ENCODE peak calls at places on chromosome 14, in seven cellular contexts. One of them, this sample, is unnamed. For H3K4me1, the result is how much of the 10 kb centered on the place peaks cover.

GRCh38 chr14:94773017-94773681 is 3.2 kb upstream of the GSC start:
- DNase-seq in mammary epithelial cell: no peak
- DNase-seq in mesendoderm: peak
- DNase-seq in fibroblast of lung: no peak
- DNase-seq in neural progenitor cell: peak
- DNase-seq in neuronal stem cell: no peak
- DNase-seq in IMR-90: no peak
- DNase-seq in this sample: no peak

GRCh38 chr14:22547309-22547947 is 41.6 kb downstream of the DAD1 start:
- DNase-seq in mesendoderm: no peak
- DNase-seq in IMR-90: no peak
- DNase-seq in neuronal stem cell: no peak
- DNase-seq in mammary epithelial cell: no peak
- DNase-seq in fibroblast of lung: no peak
- DNase-seq in neural progenitor cell: no peak
- DNase-seq in this sample: no peak

GRCh38 chr14:92704821-92705220 is 43.6 kb downstream of the LGMN start:
- DNase-seq in fibroblast of lung: no peak
- DNase-seq in mesendoderm: no peak
- DNase-seq in IMR-90: no peak
- DNase-seq in neuronal stem cell: no peak
- DNase-seq in neural progenitor cell: no peak
- DNase-seq in mammary epithelial cell: no peak
- DNase-seq in this sample: no peak

GRCh38 chr14:58166005-58166983 is 14.3 kb upstream of the ARMH4 start:
- DNase-seq in fibroblast of lung: peak
- DNase-seq in mesendoderm: peak
- DNase-seq in IMR-90: peak
- DNase-seq in neuronal stem cell: peak
- DNase-seq in mammary epithelial cell: peak
- DNase-seq in neural progenitor cell: peak
- DNase-seq in this sample: peak

GRCh38 chr14:68397371-68397779 is 395.5 kb downstream of the ZFP36L1 start:
- DNase-seq in fibroblast of lung: no peak
- DNase-seq in neuronal stem cell: no peak
- DNase-seq in IMR-90: no peak
- DNase-seq in mammary epithelial cell: no peak
- DNase-seq in mesendoderm: peak
- DNase-seq in neural progenitor cell: no peak
- DNase-seq in this sample: no peak

GRCh38 chr14:73455294-73455693 is 3.1 kb downstream of the NUMB start:
- DNase-seq in fibroblast of lung: no peak
- DNase-seq in mammary epithelial cell: no peak
- DNase-seq in mesendoderm: no peak
- DNase-seq in IMR-90: no peak
- DNase-seq in neural progenitor cell: no peak
- DNase-seq in neuronal stem cell: no peak
- DNase-seq in this sample: no peak

GRCh38 chr14:79639638-79640037 is 571.7 kb downstream of the DIO2 start:
- DNase-seq in IMR-90: no peak
- DNase-seq in neuronal stem cell: no peak
- DNase-seq in fibroblast of lung: no peak
- DNase-seq in mesendoderm: no peak
- DNase-seq in mammary epithelial cell: no peak
- DNase-seq in neural progenitor cell: no peak
- DNase-seq in this sample: no peak

GRCh38 chr14:70714055-70714550 is 72.4 kb downstream of the TTC9 start:
- DNase-seq in neuronal stem cell: peak
- DNase-seq in IMR-90: peak
- DNase-seq in mammary epithelial cell: peak
- DNase-seq in fibroblast of lung: peak
- DNase-seq in neural progenitor cell: peak
- DNase-seq in mesendoderm: peak
- DNase-seq in this sample: peak

GRCh38 chr14:70891741-70892140 is 15.5 kb upstream of the PCNX1 start:
- DNase-seq in IMR-90: no peak
- DNase-seq in mammary epithelial cell: no peak
- DNase-seq in fibroblast of lung: no peak
- DNase-seq in neural progenitor cell: no peak
- DNase-seq in mesendoderm: no peak
- DNase-seq in neuronal stem cell: no peak
- DNase-seq in this sample: no peak

GRCh38 chr14:74973003-74973614 is 17.7 kb upstream of the PGF start:
- DNase-seq in IMR-90: peak
- DNase-seq in mammary epithelial cell: no peak
- DNase-seq in mesendoderm: no peak
- DNase-seq in neural progenitor cell: no peak
- DNase-seq in neuronal stem cell: no peak
- DNase-seq in fibroblast of lung: peak
- DNase-seq in this sample: no peak

GRCh38 chr14:30614155-30614554 is 8.0 kb upstream of the SCFD1 start:
- DNase-seq in neural progenitor cell: no peak
- DNase-seq in IMR-90: no peak
- DNase-seq in neuronal stem cell: no peak
- DNase-seq in mammary epithelial cell: no peak
- DNase-seq in fibroblast of lung: no peak
- DNase-seq in mesendoderm: no peak
- DNase-seq in this sample: no peak

GRCh38 chr14:70094631-70095030 is 94.1 kb downstream of the SLC8A3 start:
- DNase-seq in mesendoderm: no peak
- DNase-seq in neuronal stem cell: no peak
- DNase-seq in neural progenitor cell: no peak
- DNase-seq in fibroblast of lung: no peak
- DNase-seq in mammary epithelial cell: no peak
- DNase-seq in IMR-90: no peak
- DNase-seq in this sample: no peak

GRCh38 chr14:29584992-29585391 is 342.7 kb downstream of the PRKD1 start:
- DNase-seq in mammary epithelial cell: no peak
- DNase-seq in mesendoderm: peak
- DNase-seq in IMR-90: peak
- DNase-seq in neuronal stem cell: peak
- DNase-seq in fibroblast of lung: peak
- DNase-seq in neural progenitor cell: peak
- DNase-seq in this sample: peak

GRCh38 chr14:94867931-94868597 is 98.2 kb upstream of the GSC start:
- DNase-seq in mesendoderm: peak
- DNase-seq in neuronal stem cell: no peak
- DNase-seq in fibroblast of lung: peak
- DNase-seq in neural progenitor cell: peak
- DNase-seq in mammary epithelial cell: peak
- DNase-seq in IMR-90: no peak
- DNase-seq in this sample: peak

GRCh38 chr14:90553298-90553920 is 156.6 kb downstream of the CALM1 start:
- DNase-seq in mammary epithelial cell: no peak
- DNase-seq in neuronal stem cell: no peak
- DNase-seq in mesendoderm: peak
- DNase-seq in IMR-90: no peak
- DNase-seq in fibroblast of lung: no peak
- DNase-seq in neural progenitor cell: peak
- DNase-seq in this sample: no peak

GRCh38 chr14:80278293-80279037 is 67.2 kb upstream of the DIO2 start:
- DNase-seq in mesendoderm: no peak
- DNase-seq in mammary epithelial cell: no peak
- DNase-seq in IMR-90: peak
- DNase-seq in neuronal stem cell: no peak
- DNase-seq in neural progenitor cell: no peak
- DNase-seq in fibroblast of lung: peak
- DNase-seq in this sample: peak

DNA sequence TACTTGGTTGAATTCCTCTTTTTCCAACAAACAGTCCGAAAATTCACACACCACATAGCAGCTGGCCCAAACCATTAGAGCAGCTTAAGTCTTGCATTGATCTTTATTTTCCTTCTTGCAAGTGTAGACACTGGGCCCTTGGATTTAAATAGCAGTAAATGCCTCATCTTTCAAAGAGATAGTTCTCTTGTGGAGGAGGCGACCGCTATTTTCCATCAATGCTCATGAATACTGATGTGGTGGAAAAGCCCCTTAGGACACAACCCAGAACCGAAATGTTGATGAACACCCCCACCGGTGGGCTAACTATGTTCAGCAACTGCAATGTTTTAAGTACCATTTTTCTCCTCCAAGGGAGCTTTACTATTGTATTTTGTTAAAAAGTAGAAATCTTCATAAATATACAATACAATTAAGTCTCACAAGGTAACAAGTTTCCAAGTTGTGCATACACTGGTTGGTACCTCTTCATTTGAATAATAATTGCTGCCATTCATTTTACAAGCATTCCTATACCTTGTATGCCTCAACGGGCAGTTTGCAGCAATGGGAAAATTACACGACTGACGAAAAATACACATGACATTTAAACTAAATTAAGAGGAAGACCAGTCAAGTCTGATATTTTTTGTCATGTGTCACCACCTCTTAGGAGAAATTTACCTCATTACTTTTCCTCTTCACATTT is 18.0 kb downstream of the NIN start:
- DNase-seq in mesendoderm: no peak
- DNase-seq in neural progenitor cell: no peak
- DNase-seq in mammary epithelial cell: no peak
- DNase-seq in fibroblast of lung: no peak
- DNase-seq in IMR-90: no peak
- DNase-seq in neuronal stem cell: no peak
- DNase-seq in this sample: no peak
- H3K4me1 ChIP-seq in mesendoderm: under half
- H3K4me1 ChIP-seq in neural progenitor cell: under half
- H3K4me1 ChIP-seq in mammary epithelial cell: under half
- H3K4me1 ChIP-seq in fibroblast of lung: under half
- H3K4me1 ChIP-seq in IMR-90: under half
- H3K4me1 ChIP-seq in neuronal stem cell: under half
- H3K4me1 ChIP-seq in this sample: under half

GRCh38 chr14:99754141-99755067 is 38.8 kb upstream of the EML1 start:
- DNase-seq in fibroblast of lung: peak
- DNase-seq in mesendoderm: no peak
- DNase-seq in mammary epithelial cell: peak
- DNase-seq in neuronal stem cell: no peak
- DNase-seq in IMR-90: no peak
- DNase-seq in neural progenitor cell: peak
- DNase-seq in this sample: peak

GRCh38 chr14:99755629-99756603 is 37.3 kb upstream of the EML1 start:
- DNase-seq in neuronal stem cell: no peak
- DNase-seq in neural progenitor cell: no peak
- DNase-seq in IMR-90: peak
- DNase-seq in fibroblast of lung: peak
- DNase-seq in mammary epithelial cell: peak
- DNase-seq in mesendoderm: no peak
- DNase-seq in this sample: peak

GRCh38 chr14:99756796-99757195 is 36.4 kb upstream of the EML1 start:
- DNase-seq in neural progenitor cell: no peak
- DNase-seq in mesendoderm: no peak
- DNase-seq in neuronal stem cell: no peak
- DNase-seq in IMR-90: no peak
- DNase-seq in fibroblast of lung: peak
- DNase-seq in mammary epithelial cell: no peak
- DNase-seq in this sample: no peak

GRCh38 chr14:99753225-99754140 is 39.7 kb upstream of the EML1 start:
- DNase-seq in fibroblast of lung: no peak
- DNase-seq in neuronal stem cell: no peak
- DNase-seq in IMR-90: no peak
- DNase-seq in mesendoderm: peak
- DNase-seq in neural progenitor cell: peak
- DNase-seq in mammary epithelial cell: no peak
- DNase-seq in this sample: no peak

DNA sequence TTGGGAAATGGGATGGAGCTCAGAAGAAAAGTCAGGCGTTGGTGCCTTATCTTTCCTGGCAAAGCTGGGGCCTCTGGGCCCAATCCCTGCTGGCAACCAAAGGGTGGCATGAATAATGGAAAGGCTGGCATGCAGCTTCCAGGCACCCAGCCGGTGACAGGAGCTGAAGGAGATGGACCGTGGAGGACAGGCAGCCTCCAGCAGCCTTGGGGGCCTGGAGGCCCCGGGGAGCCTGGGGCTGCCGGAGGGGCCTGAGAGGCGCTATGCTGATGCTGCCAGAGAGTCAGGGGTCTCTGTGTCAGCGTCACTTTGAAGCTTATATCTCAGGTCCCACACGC is 38.2 kb upstream of the EML1 start:
- DNase-seq in mesendoderm: no peak
- DNase-seq in neuronal stem cell: no peak
- DNase-seq in fibroblast of lung: no peak
- DNase-seq in IMR-90: no peak
- DNase-seq in mammary epithelial cell: no peak
- DNase-seq in neural progenitor cell: no peak
- DNase-seq in this sample: no peak
- H3K9ac ChIP-seq in mesendoderm: no peak
- H3K9ac ChIP-seq in neuronal stem cell: no peak
- H3K9ac ChIP-seq in fibroblast of lung: no peak
- H3K9ac ChIP-seq in IMR-90: no peak
- H3K9ac ChIP-seq in mammary epithelial cell: no peak
- H3K9ac ChIP-seq in neural progenitor cell: no peak
- H3K9ac ChIP-seq in this sample: no peak

DNA sequence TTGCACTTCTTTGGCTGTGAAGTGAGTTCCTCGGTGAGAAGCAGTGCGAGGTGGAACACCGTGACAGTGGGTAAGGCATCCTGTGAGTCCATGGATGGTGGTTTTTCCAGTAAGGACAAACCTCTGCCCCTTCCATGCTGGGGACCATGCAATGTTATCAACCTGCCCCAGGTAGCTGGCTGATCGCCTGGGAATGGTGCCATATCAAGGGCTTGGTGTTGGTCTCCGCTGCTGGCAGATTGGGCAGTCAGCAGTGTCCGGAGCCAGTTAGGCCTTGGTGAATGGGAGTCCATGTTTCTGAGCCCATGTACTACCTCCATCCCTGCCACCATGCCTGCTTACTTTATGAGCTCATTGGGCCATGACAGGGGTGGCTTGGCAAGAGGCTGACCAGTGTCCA is 114.7 kb upstream of the C14orf180 start:
- DNase-seq in IMR-90: no peak
- DNase-seq in fibroblast of lung: no peak
- DNase-seq in mammary epithelial cell: no peak
- DNase-seq in neural progenitor cell: no peak
- DNase-seq in mesendoderm: no peak
- DNase-seq in neuronal stem cell: no peak
- DNase-seq in this sample: no peak
- H3K4me3 ChIP-seq in IMR-90: no peak
- H3K4me3 ChIP-seq in fibroblast of lung: no peak
- H3K4me3 ChIP-seq in mammary epithelial cell: no peak
- H3K4me3 ChIP-seq in neural progenitor cell: no peak
- H3K4me3 ChIP-seq in mesendoderm: no peak
- H3K4me3 ChIP-seq in neuronal stem cell: no peak
- H3K4me3 ChIP-seq in this sample: no peak

DNA sequence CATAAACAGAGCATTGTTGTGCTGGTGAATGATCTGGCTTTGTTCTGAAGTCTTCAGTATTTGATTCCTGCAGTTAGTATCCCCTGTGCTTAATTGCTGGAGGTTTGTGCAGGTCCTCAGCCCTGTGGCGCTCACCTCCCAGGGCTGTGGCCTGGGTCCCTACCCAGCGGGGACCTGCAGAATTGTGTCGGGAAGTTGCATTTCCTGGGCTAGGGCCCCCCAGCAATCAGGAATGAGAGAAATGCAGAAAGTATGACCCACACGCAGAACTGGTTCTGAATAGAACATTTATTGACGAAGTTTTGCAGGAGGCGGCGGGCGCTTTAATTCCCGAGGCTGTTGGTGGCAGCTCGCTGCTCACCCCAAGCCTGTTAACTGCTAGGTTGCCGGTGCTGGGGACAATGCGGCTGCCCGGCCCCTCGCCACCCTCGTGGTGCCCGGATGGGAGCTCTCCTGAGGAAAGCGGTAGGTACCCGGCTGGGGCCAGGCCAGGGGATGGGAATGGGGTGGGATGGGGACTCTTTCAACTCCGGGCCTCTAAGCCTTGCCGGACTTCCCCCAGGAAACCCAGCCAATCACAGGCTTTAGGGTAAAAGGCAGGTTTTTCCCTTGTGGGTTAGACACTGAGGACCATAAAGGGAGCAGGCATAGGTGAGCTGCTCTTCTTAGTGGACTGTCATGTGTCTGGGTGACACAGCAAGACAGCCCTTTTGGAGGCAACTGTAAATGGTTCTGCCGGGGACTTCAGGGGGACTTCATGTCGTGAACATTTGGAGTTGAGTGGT is 11.6 kb downstream of the PLEKHG3 start:
- DNase-seq in mammary epithelial cell: peak
- DNase-seq in IMR-90: no peak
- DNase-seq in mesendoderm: peak
- DNase-seq in neuronal stem cell: no peak
- DNase-seq in neural progenitor cell: peak
- DNase-seq in fibroblast of lung: peak
- DNase-seq in this sample: no peak
- H3K4me1 ChIP-seq in mammary epithelial cell: half or more
- H3K4me1 ChIP-seq in IMR-90: under half
- H3K4me1 ChIP-seq in mesendoderm: under half
- H3K4me1 ChIP-seq in neuronal stem cell: under half
- H3K4me1 ChIP-seq in neural progenitor cell: under half
- H3K4me1 ChIP-seq in fibroblast of lung: under half
- H3K4me1 ChIP-seq in this sample: under half